ENCODE peak calls at places on chromosomes 11 and 22, in seven cellular contexts. X is hypothalamus; W is NT2/D1; O is mammary epithelial cell; N is psoas muscle; U is brain microvascular endothelial cell; C is stimulated activated naive CD8-positive, alpha-beta T cell treated with anti-CD3 and anti-CD28 coated beads, Interleukin-15, Interleukin-2, amounts not matched to agents 100 U/mL and 50 U/mL, for 24 hours. P is an unnamed sample.
A peak's percentile ranks its signal among the peaks of the same experiment; 100 is the strongest.

GRCh38 chr11:101326141-101326540 is 196.5 kb upstream of the PGR start:
- DNase-seq in X (no peak), W (no peak), O (no peak), N (no peak), U (no peak), C (no peak), P (no peak)

GRCh38 chr22:36783743-36784142 is 7.8 kb upstream of the IFT27 start:
- DNase-seq in X (no peak), W (no peak), O (no peak), N (no peak), U (no peak), C (no peak), P (no peak)

GRCh38 chr11:73204711-73205121 is 13.4 kb upstream of the P2RY2 start:
- DNase-seq in X (no peak), W (no peak), O (no peak), N (peak; percentile 63), U (no peak), C (no peak), P (no peak)

GRCh38 chr11:123062892-123063395 is 1.0 kb upstream of the HSPA8 start:
- DNase-seq in X (no peak), W (peak; percentile 32), O (no peak), N (no peak), U (peak; percentile 28), C (no peak), P (no peak)

GRCh38 chr11:36684840-36685800 is 87.1 kb upstream of the RAG2 start:
- DNase-seq in X (no peak), W (no peak), O (no peak), N (no peak), U (no peak), C (peak; percentile 26), P (no peak)

GRCh38 chr11:87405843-87406242 is 368.1 kb downstream of the TMEM135 start:
- DNase-seq in X (no peak), W (no peak), O (no peak), N (no peak), U (no peak), C (no peak), P (no peak)

GRCh38 chr11:83537131-83537610 is 251.0 kb upstream of the CCDC90B start:
- DNase-seq in X (no peak), W (no peak), O (no peak), N (no peak), U (no peak), C (no peak), P (no peak)

GRCh38 chr11:93329936-93330445 is 551 bp upstream of the DEUP1 start:
- DNase-seq in X (no peak), W (no peak), O (no peak), N (no peak), U (no peak), C (no peak), P (no peak)

GRCh38 chr11:114348200-114349191 is 51.8 kb downstream of the C11orf71 start:
- DNase-seq in X (no peak), W (peak; percentile 58), O (peak; percentile 65), N (no peak), U (peak; percentile 81), C (peak; percentile 37), P (no peak)

GRCh38 chr11:45556851-45557707 is 108.3 kb downstream of the CHST1 start:
- DNase-seq in X (no peak), W (no peak), O (peak; percentile 55), N (no peak), U (no peak), C (no peak), P (no peak)

GRCh38 chr22:33162196-33162595 is 104.0 kb upstream of the SYN3 start:
- DNase-seq in X (no peak), W (no peak), O (no peak), N (no peak), U (no peak), C (no peak), P (no peak)

GRCh38 chr11:36041988-36042606 is 98.2 kb downstream of the LDLRAD3 start:
- DNase-seq in X (no peak), W (no peak), O (no peak), N (no peak), U (no peak), C (no peak), P (peak; percentile 34)